ENCODE peak calls at places on chromosomes 12 and 14, in eight cellular contexts. B is NCI-H2081 treated with DMSO at 0.1 percent for 48 hours; P is AG09319; I is fibroblast of pulmonary artery; X is GM18507; O is nucleus accumbens; K is stimulated activated CD8-positive, alpha-beta memory T cell treated with anti-CD3 and anti-CD28 coated beads, Interleukin-4, amount 100 ng/mL, for 4 hours; S is substantia nigra. H is an unnamed sample.
A peak's percentile ranks its signal among the peaks of the same experiment; 100 is the strongest.

GRCh38 chr14:95157987-95158712 is 821 bp upstream of the DICER1 start:
- DNase-seq in P (no peak), O (no peak), I (no peak), S (no peak), K (no peak), X (no peak), B (no peak), H (no peak)

GRCh38 chr14:98916036-98916435 is 356.0 kb downstream of the BCL11B start:
- DNase-seq in K (no peak), O (no peak), S (no peak), P (no peak), B (no peak), X (no peak), I (no peak), H (no peak)

GRCh38 chr14:56133547-56133946 is 15.3 kb downstream of the PELI2 start:
- DNase-seq in S (no peak), P (no peak), K (no peak), B (no peak), X (no peak), O (no peak), I (no peak), H (no peak)

GRCh38 chr12:47367912-47368537 is 288.3 kb upstream of the AMIGO2 start:
- DNase-seq in K (no peak), I (no peak), S (no peak), X (no peak), B (no peak), P (no peak), O (no peak), H (no peak)

GRCh38 chr12:94429633-94430032 is 30.0 kb downstream of the CEP83 start:
- DNase-seq in O (no peak), X (no peak), I (peak; percentile 47), B (no peak), P (no peak), S (no peak), K (no peak), H (no peak)

GRCh38 chr14:95564060-95564459 is 29.2 kb downstream of the GLRX5 start:
- DNase-seq in X (no peak), K (no peak), O (no peak), P (no peak), S (no peak), B (no peak), I (peak; percentile 16), H (no peak)

GRCh38 chr12:117889098-117889497 is 79.7 kb downstream of the KSR2 start:
- DNase-seq in K (no peak), B (no peak), P (no peak), I (no peak), S (no peak), O (no peak), X (no peak), H (no peak)

GRCh38 chr12:14410841-14411569 is 45.5 kb downstream of the ATF7IP start:
- DNase-seq in I (no peak), S (no peak), B (peak; percentile 65), X (no peak), O (no peak), P (no peak), K (no peak), H (no peak)

GRCh38 chr12:54232790-54233189 is 44.0 kb upstream of the SMUG1 start:
- DNase-seq in X (no peak), P (no peak), K (no peak), B (no peak), S (no peak), O (no peak), I (peak; percentile 52), H (no peak)

GRCh38 chr14:78933948-78934524 is 763.9 kb downstream of the NRXN3 start:
- DNase-seq in S (no peak), X (no peak), B (no peak), P (peak; percentile 12), I (peak; percentile 63), O (no peak), K (no peak), H (no peak)

GRCh38 chr12:51920046-51920445 is 12.7 kb downstream of the ACVRL1 start:
- DNase-seq in B (no peak), I (no peak), X (no peak), O (no peak), K (no peak), P (no peak), S (no peak), H (no peak)

GRCh38 chr12:114636723-114637480 is 47.1 kb downstream of the TBX3 start:
- DNase-seq in X (no peak), B (no peak), O (no peak), I (peak; percentile 26), K (no peak), P (no peak), S (no peak), H (no peak)

GRCh38 chr14:79483472-79483871 is 727.8 kb downstream of the DIO2 start:
- DNase-seq in B (no peak), I (peak; percentile 26), X (no peak), O (no peak), K (no peak), S (no peak), P (no peak), H (no peak)

GRCh38 chr14:106506901-106507305 is 980.5 kb downstream of the TMEM121 start:
- DNase-seq in K (no peak), S (no peak), O (no peak), P (no peak), X (no peak), B (no peak), I (no peak), H (no peak)

GRCh38 chr14:24171422-24172260 is at the start of gene REC8:
- DNase-seq in O (peak; percentile 86), P (no peak), S (peak; percentile 85), I (peak; percentile 72), K (no peak), X (peak; percentile 91), B (peak; percentile 61), H (peak; percentile 90)

GRCh38 chr12:11743748-11744147 is 94.3 kb downstream of the ETV6 start:
- DNase-seq in I (no peak), O (no peak), S (no peak), X (no peak), K (no peak), P (no peak), B (no peak), H (no peak)

GRCh38 chr12:42960087-42960527 is 370.6 kb upstream of the PRICKLE1 start:
- DNase-seq in S (no peak), X (no peak), O (no peak), P (no peak), K (no peak), B (no peak), I (no peak), H (no peak)

GRCh38 chr12:42090899-42091298 is 53.8 kb downstream of the GXYLT1 start:
- DNase-seq in B (no peak), I (peak; percentile 58), P (no peak), O (no peak), K (no peak), X (no peak), S (no peak), H (no peak)

GRCh38 chr12:20368653-20369163 is 371 bp downstream of the PDE3A start:
- DNase-seq in B (no peak), S (peak; percentile 42), P (no peak), X (no peak), K (no peak), O (peak; percentile 33), I (peak; percentile 56), H (peak; percentile 22)

GRCh38 chr12:113271853-113272561 is 50.7 kb downstream of the TPCN1 start:
- DNase-seq in B (no peak), I (peak; percentile 93), S (peak; percentile 72), P (peak; percentile 39), X (no peak), K (no peak), O (peak; percentile 39), H (peak; percentile 47)

H was measured in C1 segment of cervical spinal cord.